ENCODE peak calls at places on chromosomes 4 and X, in six cellular contexts. H is AG08395; M is RCC 7860; S is stimulated activated naive B cell treated with anti-CD40 and anti-IgM and Interleukin-4, amounts not matched to agents 10 μg/mL and 1 μg/mL and 100 μg/mL, for 72 hours; G is ACHN; Z is stimulated activated CD4-positive, alpha-beta T cell treated with anti-CD3 and anti-CD28 coated beads, Interleukin-12 subunit alpha, Interleukin-12 subunit beta, amount 100 ng/mL, for 24 hours. Y is an unnamed sample.

GRCh38 chr4:86757468-86757867 is 91.7 kb downstream of the SLC10A6 start:
- DNase-seq in H (no peak), M (no peak), S (no peak), G (no peak), Z (no peak), Y (no peak)

GRCh38 chrX:40628506-40628905 is 5.3 kb downstream of the MPC1L start:
- DNase-seq in H (no peak), M (no peak), S (no peak), G (no peak), Z (no peak), Y (no peak)

GRCh38 chr4:15653430-15653829 is 1.7 kb downstream of the FBXL5 start:
- DNase-seq in H (no peak), M (no peak), S (no peak), G (peak), Z (no peak), Y (no peak)

GRCh38 chr4:20684852-20685763 is 15.2 kb upstream of the PACRGL start:
- DNase-seq in H (peak), M (peak), S (no peak), G (peak), Z (no peak), Y (peak)

GRCh38 chrX:68438575-68438974 is 5.3 kb upstream of the OPHN1 start:
- DNase-seq in H (no peak), M (no peak), S (no peak), G (no peak), Z (no peak), Y (no peak)

GRCh38 chr4:8701101-8702019 is 108.8 kb downstream of the CPZ start:
- DNase-seq in H (no peak), M (no peak), S (no peak), G (no peak), Z (no peak), Y (no peak)

GRCh38 chrX:64850371-64851082 is 125.7 kb downstream of the ZC4H2 start:
- DNase-seq in H (no peak), M (no peak), S (peak), G (no peak), Z (no peak), Y (no peak)

GRCh38 chr4:47814896-47815295 is 23.0 kb downstream of the CORIN start:
- DNase-seq in H (no peak), M (no peak), S (no peak), G (no peak), Z (no peak), Y (no peak)

GRCh38 chr4:96093057-96093456 is 253.2 kb downstream of the PDHA2 start:
- DNase-seq in H (no peak), M (no peak), S (no peak), G (no peak), Z (no peak), Y (no peak)

GRCh38 chr4:122826596-122827257 is at the start of gene FGF2:
- DNase-seq in H (peak), M (no peak), S (no peak), G (peak), Z (no peak), Y (no peak)

GRCh38 chr4:119517361-119518229 is 111.0 kb downstream of the PDE5A start:
- DNase-seq in H (peak), M (peak), S (no peak), G (no peak), Z (no peak), Y (no peak)